ENCODE peak calls at places on chromosome 1, in ten cellular contexts. E, M, R, U, Y, D, O, Q, N and B are unnamed samples. For H3K27me3, the result is how much of the 10 kb centered on the place peaks cover.

GRCh38 chr1:20178634-20179368 is 7.1 kb upstream of the UBXN10 start:
- DNase-seq in E (peak), M (no peak), R (no peak), U (no peak), Y (peak), D (no peak), O (no peak), Q (no peak), N (no peak), B (no peak)

GRCh38 chr1:21051177-21051576 is 125.5 kb downstream of the EIF4G3 start:
- DNase-seq in E (no peak), M (no peak), R (no peak), U (no peak), Y (peak), D (no peak), O (no peak), Q (no peak), N (no peak), B (no peak)

GRCh38 chr1:91872560-91873081 is 13.3 kb downstream of the TGFBR3 start:
- DNase-seq in E (no peak), M (no peak), R (no peak), U (no peak), Y (no peak), D (no peak), O (no peak), Q (no peak), N (no peak), B (peak)

GRCh38 chr1:30704271-30704670 is 19.1 kb downstream of the MATN1 start:
- DNase-seq in E (no peak), M (no peak), R (no peak), U (no peak), Y (no peak), D (no peak), O (no peak), Q (no peak), N (no peak), B (no peak)

GRCh38 chr1:154609398-154610380 is 1.7 kb upstream of the ADAR start:
- DNase-seq in E (no peak), M (no peak), R (peak), U (peak), Y (no peak), D (no peak), O (peak), Q (peak), N (no peak), B (peak)

GRCh38 chr1:162682013-162682419 is 49.8 kb downstream of the DDR2 start:
- DNase-seq in E (no peak), M (no peak), R (no peak), U (no peak), Y (no peak), D (no peak), O (no peak), Q (no peak), N (peak), B (peak)

GRCh38 chr1:111690306-111690617 is 48.9 kb downstream of the INKA2 start:
- DNase-seq in E (peak), M (peak), R (no peak), U (no peak), Y (no peak), D (no peak), O (no peak), Q (no peak), N (no peak), B (peak)

GRCh38 chr1:110084226-110085078 is 14.0 kb upstream of the ALX3 start:
- DNase-seq in E (peak), M (peak), R (no peak), U (no peak), Y (no peak), D (no peak), O (no peak), Q (no peak), N (peak), B (no peak)

GRCh38 chr1:63621698-63622097 is 28.5 kb downstream of the PGM1 start:
- DNase-seq in E (no peak), M (no peak), R (no peak), U (no peak), Y (no peak), D (no peak), O (no peak), Q (no peak), N (no peak), B (no peak)

GRCh38 chr1:218402771-218403110 is 57.6 kb downstream of the TGFB2 start:
- DNase-seq in E (no peak), M (no peak), R (no peak), U (no peak), Y (no peak), D (no peak), O (no peak), Q (no peak), N (no peak), B (peak)

GRCh38 chr1:214898154-214898553 is 184.4 kb upstream of the KCNK2 start:
- DNase-seq in E (no peak), M (no peak), R (no peak), U (no peak), Y (no peak), D (no peak), O (no peak), Q (no peak), N (no peak), B (no peak)

GRCh38 chr1:115329965-115330364 is 8.1 kb downstream of the NGF start:
- DNase-seq in E (peak), M (no peak), R (no peak), U (no peak), Y (no peak), D (no peak), O (no peak), Q (no peak), N (peak), B (no peak)

GRCh38 chr1:90995495-90995894 is 26.3 kb downstream of the ZNF644 start:
- DNase-seq in E (no peak), M (no peak), R (no peak), U (no peak), Y (no peak), D (no peak), O (no peak), Q (no peak), N (no peak), B (no peak)

GRCh38 chr1:228058981-228059535 is 23.4 kb upstream of the ARF1 start:
- DNase-seq in E (no peak), M (no peak), R (peak), U (no peak), Y (no peak), D (no peak), O (peak), Q (peak), N (peak), B (no peak)
- H3K27ac ChIP-seq in E (no peak), M (no peak), R (no peak), U (no peak), Y (no peak), D (no peak), O (no peak), Q (no peak), N (no peak), B (no peak)

GRCh38 chr1:190847166-190847565 is 369.5 kb upstream of the BRINP3 start:
- DNase-seq in E (no peak), M (no peak), R (no peak), U (no peak), Y (no peak), D (no peak), O (no peak), Q (no peak), N (no peak), B (no peak)
- H3K27me3 ChIP-seq in E (under half), M (under half), R (under half), U (under half), Y (under half), D (under half), O (under half), Q (under half), N (under half), B (under half)

GRCh38 chr1:234369033-234369430 is 4.2 kb upstream of the COA6 start:
- DNase-seq in E (no peak), M (no peak), R (no peak), U (no peak), Y (no peak), D (no peak), O (no peak), Q (no peak), N (no peak), B (no peak)

GRCh38 chr1:234372011-234372757 is 1.1 kb upstream of the COA6 start:
- DNase-seq in E (no peak), M (no peak), R (no peak), U (no peak), Y (peak), D (no peak), O (no peak), Q (no peak), N (no peak), B (no peak)

GRCh38 chr1:234369784-234370183 is 3.5 kb upstream of the COA6 start:
- DNase-seq in E (no peak), M (no peak), R (no peak), U (no peak), Y (no peak), D (no peak), O (no peak), Q (no peak), N (no peak), B (no peak)

GRCh38 chr1:234371414-234371813 is 1.8 kb upstream of the COA6 start:
- DNase-seq in E (no peak), M (no peak), R (no peak), U (no peak), Y (no peak), D (no peak), O (no peak), Q (no peak), N (no peak), B (no peak)

GRCh38 chr1:234368320-234369032 is 4.8 kb upstream of the COA6 start:
- DNase-seq in E (no peak), M (no peak), R (no peak), U (no peak), Y (no peak), D (no peak), O (no peak), Q (no peak), N (no peak), B (no peak)
- H3K4me3 ChIP-seq in E (no peak), M (no peak), R (no peak), U (no peak), Y (no peak), D (no peak), O (no peak), Q (no peak), N (no peak), B (no peak)

GRCh38 chr1:65757531-65757930 is 35.2 kb upstream of the PDE4B start:
- DNase-seq in E (no peak), M (no peak), R (no peak), U (no peak), Y (no peak), D (no peak), O (no peak), Q (no peak), N (no peak), B (no peak)

GRCh38 chr1:65758128-65758527 is 34.6 kb upstream of the PDE4B start:
- DNase-seq in E (no peak), M (no peak), R (no peak), U (no peak), Y (no peak), D (no peak), O (no peak), Q (no peak), N (no peak), B (no peak)

GRCh38 chr1:65764052-65764451 is 28.6 kb upstream of the PDE4B start:
- DNase-seq in E (no peak), M (no peak), R (no peak), U (no peak), Y (no peak), D (no peak), O (no peak), Q (no peak), N (no peak), B (no peak)

GRCh38 chr1:65762081-65762862 is 30.4 kb upstream of the PDE4B start:
- DNase-seq in E (no peak), M (no peak), R (no peak), U (no peak), Y (no peak), D (no peak), O (no peak), Q (no peak), N (no peak), B (no peak)
- H3K27ac ChIP-seq in E (no peak), M (no peak), R (no peak), U (no peak), Y (no peak), D (no peak), O (no peak), Q (no peak), N (no peak), B (no peak)

GRCh38 chr1:226110249-226111108 is 48.0 kb downstream of the H3-3A start:
- DNase-seq in E (peak), M (peak), R (peak), U (no peak), Y (peak), D (peak), O (peak), Q (peak), N (peak), B (peak)

GRCh38 chr1:226108935-226109828 is 46.7 kb downstream of the H3-3A start:
- DNase-seq in E (peak), M (no peak), R (no peak), U (no peak), Y (no peak), D (no peak), O (no peak), Q (no peak), N (peak), B (peak)

GRCh38 chr1:226111109-226111864 is 48.8 kb downstream of the H3-3A start:
- DNase-seq in E (no peak), M (no peak), R (no peak), U (no peak), Y (no peak), D (no peak), O (no peak), Q (no peak), N (no peak), B (no peak)

GRCh38 chr1:226107471-226108460 is 45.2 kb downstream of the H3-3A start:
- DNase-seq in E (no peak), M (no peak), R (no peak), U (no peak), Y (no peak), D (no peak), O (no peak), Q (no peak), N (no peak), B (no peak)

DNA sequence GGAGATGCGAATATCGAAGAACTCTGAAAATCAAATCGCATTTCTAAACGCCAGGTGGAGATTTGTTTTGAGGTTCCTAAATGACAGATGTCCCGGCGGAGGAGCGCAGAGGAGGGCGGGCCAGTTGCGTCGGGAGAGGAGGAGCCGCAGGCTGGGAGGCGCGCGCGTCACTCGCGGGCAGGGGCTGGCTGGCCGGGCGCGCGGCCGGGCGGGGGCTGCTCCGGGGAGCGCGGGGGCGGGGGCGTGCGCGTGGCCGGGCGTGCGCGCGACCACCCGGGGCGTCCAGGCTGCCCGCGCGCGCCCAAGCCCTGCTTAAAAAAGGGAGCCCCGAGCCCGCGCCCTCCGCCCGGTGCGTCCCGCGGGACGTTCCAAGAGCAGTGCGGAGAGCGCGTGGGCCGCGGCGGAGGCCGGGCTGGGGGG is 47.3 kb downstream of the H3-3A start:
- DNase-seq in E (peak), M (peak), R (peak), U (peak), Y (peak), D (peak), O (peak), Q (peak), N (peak), B (peak)
- H3K27me3 ChIP-seq in E (under half), M (under half), R (under half), U (under half), Y (under half), D (under half), O (under half), Q (under half), N (under half), B (under half)

DNA sequence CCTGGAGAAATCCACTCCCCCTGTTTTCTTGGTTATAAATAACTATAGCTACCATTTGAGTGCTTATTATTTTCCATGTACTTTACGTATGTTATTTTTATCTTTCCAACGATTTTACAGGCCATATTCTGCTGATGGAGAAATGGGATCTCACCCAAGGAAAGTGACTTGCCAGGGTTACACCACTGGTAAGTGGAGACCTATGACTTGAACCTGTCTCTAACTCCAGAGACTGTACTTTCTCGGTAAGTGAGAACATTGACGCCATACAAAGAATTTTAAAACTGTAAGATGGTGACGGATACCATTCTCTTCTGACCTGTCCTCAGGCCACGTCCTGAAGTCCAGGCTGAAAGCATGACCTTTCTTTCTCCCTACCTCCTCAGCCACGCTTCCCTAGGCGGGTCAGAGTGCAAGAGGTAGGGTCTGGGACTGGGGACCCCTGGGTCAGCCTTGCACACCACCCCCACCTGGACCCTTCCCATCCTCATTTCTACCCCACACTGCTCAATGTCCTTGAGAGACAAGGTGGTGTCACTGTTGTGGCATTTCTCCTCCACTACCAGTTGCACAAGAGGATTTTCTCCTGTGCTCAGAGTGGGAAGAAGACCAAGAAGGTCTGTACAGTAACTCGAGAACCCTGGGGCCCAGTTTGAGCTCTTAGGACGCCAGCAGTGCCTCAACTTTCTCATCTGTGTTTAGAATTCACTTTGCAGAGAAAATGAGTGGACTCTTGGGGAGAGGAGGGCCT is 49.2 kb upstream of the CD34 start:
- DNase-seq in E (no peak), M (no peak), R (no peak), U (no peak), Y (no peak), D (no peak), O (no peak), Q (no peak), N (no peak), B (no peak)
- H3K4me3 ChIP-seq in E (no peak), M (no peak), R (no peak), U (no peak), Y (no peak), D (no peak), O (no peak), Q (no peak), N (no peak), B (no peak)